ENCODE peak calls at places on chromosomes 13 and 19, in five cellular contexts. I, R, U, G and Q are unnamed samples.

GRCh38 chr13:20691616-20692015 is 11.9 kb upstream of the IL17D start:
- DNase-seq in R (no peak), G (no peak), U (no peak), I (no peak), Q (no peak)

GRCh38 chr19:41911889-41912731 is 16.1 kb downstream of the ERFL start:
- DNase-seq in G (no peak), U (no peak), R (no peak), I (no peak), Q (no peak)

GRCh38 chr13:60701919-60702318 is 304.9 kb downstream of the TDRD3 start:
- DNase-seq in U (no peak), G (no peak), R (no peak), I (no peak), Q (no peak)

GRCh38 chr13:113904411-113904810 is 40.5 kb upstream of the GAS6 start:
- DNase-seq in I (no peak), R (no peak), G (peak; percentile 26), U (peak; percentile 11), Q (no peak)

GRCh38 chr19:5219551-5220304 is 120.9 kb downstream of the PTPRS start:
- DNase-seq in R (no peak), I (no peak), U (no peak), G (no peak), Q (no peak)

GRCh38 chr13:24215732-24216131 is 55.2 kb downstream of the SPATA13 start:
- DNase-seq in U (no peak), I (no peak), R (peak; percentile 46), G (no peak), Q (peak; percentile 64)

GRCh38 chr13:20149762-20150161 is 11.1 kb downstream of the GJA3 start:
- DNase-seq in R (no peak), I (no peak), U (no peak), G (no peak), Q (no peak)

GRCh38 chr19:38304352-38304865 is 358 bp downstream of the C19orf33 start:
- DNase-seq in I (no peak), U (no peak), G (no peak), R (no peak), Q (no peak)

GRCh38 chr19:30596813-30597399 is 224.7 kb downstream of the ZNF536 start:
- DNase-seq in U (no peak), G (no peak), I (no peak), R (no peak), Q (no peak)

GRCh38 chr13:64758520-64758919 is 2471.6 kb downstream of the PCDH9 start:
- DNase-seq in I (no peak), G (no peak), U (no peak), R (no peak), Q (no peak)

GRCh38 chr19:16285769-16286564 is 38.7 kb upstream of the KLF2 start:
- DNase-seq in G (no peak), R (no peak), U (no peak), I (no peak), Q (no peak)

GRCh38 chr13:113951246-113951999 is 22.5 kb downstream of the C13orf46 start:
- DNase-seq in G (peak; percentile 74), U (peak; percentile 33), R (peak; percentile 86), I (peak; percentile 68), Q (peak; percentile 91)

GRCh38 chr13:43087960-43088580 is 64.7 kb downstream of the DNAJC15 start:
- DNase-seq in G (no peak), R (no peak), I (no peak), U (no peak), Q (no peak)

GRCh38 chr13:44364601-44365000 is 9.0 kb upstream of the SERP2 start:
- DNase-seq in I (no peak), R (no peak), U (no peak), G (no peak), Q (no peak)

GRCh38 chr13:61255035-61255796 is 160.4 kb downstream of the PCDH20 start:
- DNase-seq in I (no peak), R (no peak), G (peak; percentile 3), U (no peak), Q (no peak)

GRCh38 chr13:109274188-109274821 is 512.1 kb downstream of the IRS2 start:
- DNase-seq in I (no peak), G (no peak), U (no peak), R (no peak), Q (no peak)

GRCh38 chr19:7366701-7367420 is 18.1 kb downstream of the ARHGEF18 start:
- DNase-seq in R (no peak), U (no peak), G (peak; percentile 33), I (no peak), Q (no peak)

GRCh38 chr13:32016119-32016518 is 15.5 kb upstream of the FRY start:
- DNase-seq in I (no peak), G (no peak), U (no peak), R (no peak), Q (no peak)

GRCh38 chr13:70623260-70623659 is 515.0 kb upstream of the KLHL1 start:
- DNase-seq in U (no peak), R (no peak), I (no peak), G (no peak), Q (no peak)

GRCh38 chr13:32019612-32020233 is 11.9 kb upstream of the FRY start:
- DNase-seq in G (no peak), I (peak; percentile 17), U (no peak), R (peak; percentile 30), Q (no peak)

GRCh38 chr19:11378319-11379189 is 4.1 kb downstream of the SWSAP1 start:
- DNase-seq in U (no peak), G (peak; percentile 41), R (no peak), I (no peak), Q (peak; percentile 35)

GRCh38 chr19:16067205-16067938 is 8.9 kb upstream of the TPM4 start:
- DNase-seq in R (peak; percentile 80), U (no peak), G (no peak), I (no peak), Q (peak; percentile 45)

GRCh38 chr13:40786568-40786996 is 2.8 kb upstream of the SLC25A15 start:
- DNase-seq in R (no peak), G (peak; percentile 60), I (no peak), U (no peak), Q (no peak)